ENCODE peak calls at places on chromosomes 16 and 17, in eight cellular contexts. F is stimulated activated CD8-positive, alpha-beta memory T cell treated with anti-CD3 and anti-CD28 coated beads, Interleukin-2, amount 100 ng/mL, for 1 hour; C is HTR-8/SVneo; J is A549; G is Right ventricle myocardium superior; H is fibroblast of the conjunctiva; B is HS-27A; Z is HuH-7.5. E is an unnamed sample.

GRCh38 chr17:71011389-71011788 is 842.1 kb downstream of the KCNJ2 start:
- DNase-seq in F (no peak), C (no peak), J (no peak), G (no peak), H (no peak), B (no peak), Z (no peak), E (no peak)

GRCh38 chr17:30831257-30831656 is 509 bp upstream of the ATAD5 start:
- DNase-seq in F (no peak), C (no peak), J (peak), G (no peak), H (no peak), B (no peak), Z (no peak), E (no peak)

GRCh38 chr17:36881323-36881722 is 56.0 kb upstream of the LHX1 start:
- DNase-seq in F (no peak), C (no peak), J (no peak), G (no peak), H (no peak), B (no peak), Z (no peak), E (no peak)

GRCh38 chr17:21373034-21373433 is 3.1 kb upstream of the KCNJ12 start:
- DNase-seq in F (no peak), C (no peak), J (no peak), G (no peak), H (no peak), B (no peak), Z (no peak), E (no peak)

GRCh38 chr16:65468121-65468520 is 346.3 kb upstream of the CDH11 start:
- DNase-seq in F (no peak), C (no peak), J (no peak), G (no peak), H (no peak), B (no peak), Z (no peak), E (no peak)

GRCh38 chr16:14495213-14496046 is 134.6 kb downstream of the PARN start:
- DNase-seq in F (no peak), C (no peak), J (no peak), G (no peak), H (no peak), B (no peak), Z (no peak), E (no peak)

GRCh38 chr16:87331241-87331801 is 14.1 kb upstream of the C16orf95 start:
- DNase-seq in F (no peak), C (no peak), J (no peak), G (peak), H (no peak), B (no peak), Z (no peak), E (no peak)

GRCh38 chr16:83143788-83144187 is 517.0 kb downstream of the CDH13 start:
- DNase-seq in F (no peak), C (no peak), J (no peak), G (no peak), H (no peak), B (peak), Z (no peak), E (no peak)

GRCh38 chr16:88622866-88623265 is 15.5 kb upstream of the IL17C start:
- DNase-seq in F (no peak), C (no peak), J (no peak), G (no peak), H (no peak), B (no peak), Z (no peak), E (no peak)